ENCODE peak calls at places on chromosomes 16 and 17, in eight cellular contexts. G is CD4-positive, CD25-positive, alpha-beta regulatory T cell; Z is CD8-positive, alpha-beta memory T cell; J is mucosa of descending colon; F is MM.1S; X is mammary epithelial cell; D is effector memory CD4-positive, alpha-beta T cell; T is cardiac muscle cell. W is an unnamed sample.

GRCh38 chr17:2634361-2634960 is 41.0 kb downstream of the PAFAH1B1 start:
- DNase-seq in D (no peak), G (no peak), J (no peak), T (no peak), F (no peak), Z (no peak), X (peak; percentile 83), W (peak; percentile 23)

GRCh38 chr16:80273635-80274538 is 266.9 kb upstream of the DYNLRB2 start:
- DNase-seq in G (no peak), D (no peak), T (no peak), J (no peak), X (peak; percentile 79), Z (no peak), F (no peak), W (no peak)

GRCh38 chr17:58875261-58875660 is 119.6 kb downstream of the PPM1E start:
- DNase-seq in Z (no peak), D (no peak), T (no peak), J (no peak), G (no peak), X (no peak), F (no peak), W (no peak)

GRCh38 chr16:85557083-85557975 is 55.8 kb upstream of the GSE1 start:
- DNase-seq in Z (no peak), G (peak; percentile 35), F (peak; percentile 18), D (peak; percentile 32), J (peak; percentile 78), T (no peak), X (peak; percentile 43), W (peak; percentile 78)

GRCh38 chr16:49928176-49928892 is 72.4 kb upstream of the ZNF423 start:
- DNase-seq in X (no peak), J (no peak), D (no peak), Z (no peak), T (no peak), G (no peak), F (no peak), W (no peak)

GRCh38 chr16:24906199-24906808 is 60.5 kb downstream of the SLC5A11 start:
- DNase-seq in F (peak; percentile 6), D (no peak), J (no peak), G (no peak), T (no peak), X (no peak), Z (no peak), W (no peak)

GRCh38 chr17:73770115-73770848 is 126.0 kb upstream of the SDK2 start:
- DNase-seq in G (no peak), J (peak; percentile 80), Z (no peak), D (no peak), F (no peak), T (peak; percentile 42), X (peak; percentile 71), W (peak; percentile 80)

GRCh38 chr16:76193851-76194620 is 83.2 kb upstream of the CNTNAP4 start:
- DNase-seq in G (no peak), J (no peak), F (no peak), X (peak; percentile 47), T (no peak), Z (no peak), D (no peak), W (no peak)

GRCh38 chr17:70622382-70623260 is 453.3 kb downstream of the KCNJ2 start:
- DNase-seq in T (peak; percentile 47), D (no peak), F (no peak), J (peak; percentile 56), G (no peak), Z (no peak), X (peak; percentile 30), W (peak; percentile 24)

GRCh38 chr16:31333686-31334649 is 21.0 kb upstream of the ITGAX start:
- DNase-seq in X (peak; percentile 17), Z (peak; percentile 61), F (peak; percentile 15), T (peak; percentile 42), G (peak; percentile 29), J (no peak), D (no peak), W (peak; percentile 23)

GRCh38 chr17:76722279-76722678 is 4.1 kb downstream of the JMJD6 start:
- DNase-seq in Z (no peak), D (no peak), T (no peak), X (no peak), F (no peak), G (no peak), J (no peak), W (no peak)

GRCh38 chr17:75927286-75927922 is 13.4 kb downstream of the FBF1 start:
- DNase-seq in G (no peak), T (peak; percentile 57), F (peak; percentile 17), D (no peak), J (peak; percentile 54), Z (no peak), X (peak; percentile 9), W (no peak)

GRCh38 chr17:45333702-45334092 is 16.9 kb upstream of the MAP3K14 start:
- DNase-seq in X (no peak), F (no peak), G (no peak), T (no peak), D (no peak), J (no peak), Z (no peak), W (peak; percentile 17)

GRCh38 chr17:45335721-45336120 is 18.9 kb upstream of the MAP3K14 start:
- DNase-seq in Z (no peak), T (no peak), X (no peak), G (no peak), D (no peak), F (no peak), J (no peak), W (no peak)

GRCh38 chr17:45332989-45333701 is 16.3 kb upstream of the MAP3K14 start:
- DNase-seq in X (no peak), D (no peak), F (no peak), T (no peak), G (no peak), Z (no peak), J (no peak), W (peak; percentile 35)

GRCh38 chr17:45334701-45335677 is 18.2 kb upstream of the MAP3K14 start:
- DNase-seq in D (no peak), F (no peak), G (no peak), X (no peak), Z (no peak), J (no peak), T (no peak), W (no peak)

GRCh38 chr17:45334231-45334630 is 17.4 kb upstream of the MAP3K14 start:
- DNase-seq in G (no peak), D (no peak), J (no peak), Z (no peak), F (no peak), T (no peak), X (no peak), W (no peak)
- H3K4me1 ChIP-seq in G (no peaks in the 10 kb centered on the region), D (no peaks in the 10 kb centered on the region), J (no peaks in the 10 kb centered on the region), Z (no peaks in the 10 kb centered on the region), F (no peaks in the 10 kb centered on the region), T (no peaks in the 10 kb centered on the region), X (no peaks in the 10 kb centered on the region), W (no peaks in the 10 kb centered on the region)

GRCh38 chr17:27457731-27458523 is 1.7 kb downstream of the KSR1 start:
- DNase-seq in X (no peak), F (no peak), Z (no peak), D (no peak), T (peak; percentile 28), J (no peak), G (no peak), W (no peak)
- H3K4me1 ChIP-seq in X (peaks cover 11% of the 10 kb centered on the region), F (no peaks in the 10 kb centered on the region), Z (peaks cover 15% of the 10 kb centered on the region), D (peaks cover 17% of the 10 kb centered on the region), T (peaks cover 16% of the 10 kb centered on the region), J (peaks cover 9% of the 10 kb centered on the region), G (peaks cover 34% of the 10 kb centered on the region), W (no peaks in the 10 kb centered on the region)

DNA sequence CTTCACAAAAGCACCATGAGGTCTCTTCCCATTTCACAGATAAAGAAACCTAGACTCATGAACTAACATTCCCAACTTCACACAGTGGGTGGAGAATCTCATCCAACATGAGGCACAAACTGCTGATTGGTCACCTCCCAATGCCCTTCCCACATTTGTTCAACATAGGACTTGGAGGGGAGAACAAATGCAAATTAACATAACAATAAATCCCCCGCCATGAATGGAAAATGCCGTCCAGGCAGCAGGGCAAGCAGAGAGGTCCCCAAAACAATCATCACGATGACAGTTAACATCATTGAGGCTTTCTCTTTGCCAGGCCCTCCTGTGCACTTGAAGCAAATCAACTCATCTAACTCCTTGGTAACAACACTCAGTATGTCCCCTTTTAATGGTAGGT is 185.3 kb downstream of the TMEM132E start:
- DNase-seq in F (no peak), T (no peak), J (no peak), G (no peak), D (no peak), X (no peak), Z (no peak), W (no peak)
- H3K4me1 ChIP-seq in F (no peaks in the 10 kb centered on the region), T (no peaks in the 10 kb centered on the region), J (no peaks in the 10 kb centered on the region), G (no peaks in the 10 kb centered on the region), D (no peaks in the 10 kb centered on the region), X (no peaks in the 10 kb centered on the region), Z (no peaks in the 10 kb centered on the region), W (no peaks in the 10 kb centered on the region)

DNA sequence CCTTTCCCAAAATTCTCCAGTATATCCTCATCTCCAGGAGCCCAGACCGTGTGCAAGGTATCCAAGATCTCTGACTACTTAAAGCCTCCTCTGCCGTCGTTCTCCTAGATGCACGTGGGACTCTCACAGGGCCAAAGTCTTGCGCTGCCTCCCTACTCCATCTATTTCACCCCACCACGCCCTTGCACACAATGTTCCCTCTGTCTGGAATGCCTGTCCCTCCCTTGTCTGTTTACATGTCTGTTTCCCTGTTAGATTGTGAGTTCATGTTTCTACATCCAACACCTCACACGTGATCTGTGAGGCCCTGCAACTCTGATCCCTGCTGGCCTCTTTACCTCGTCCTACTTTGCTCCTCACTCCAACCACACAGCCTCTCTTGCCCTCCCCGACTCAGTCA is 4.9 kb upstream of the FZD2 start:
- DNase-seq in D (no peak), J (no peak), G (no peak), Z (no peak), X (no peak), F (no peak), T (no peak), W (no peak)
- H3K4me1 ChIP-seq in D (peaks cover 12% of the 10 kb centered on the region), J (peaks cover 6% of the 10 kb centered on the region), G (peaks cover 16% of the 10 kb centered on the region), Z (peaks cover 7% of the 10 kb centered on the region), X (peaks cover 9% of the 10 kb centered on the region), F (no peaks in the 10 kb centered on the region), T (peaks cover 28% of the 10 kb centered on the region), W (no peaks in the 10 kb centered on the region)

GRCh38 chr17:17125136-17126084 is 80.7 kb downstream of the PLD6 start:
- DNase-seq in J (no peak), G (peak; percentile 17), X (no peak), F (no peak), Z (peak; percentile 53), D (no peak), T (no peak), W (no peak)
- H3K4me1 ChIP-seq in J (peaks cover 17% of the 10 kb centered on the region), G (peaks cover 39% of the 10 kb centered on the region), X (peaks cover 5% of the 10 kb centered on the region), F (peaks cover 14% of the 10 kb centered on the region), Z (peaks cover 61% of the 10 kb centered on the region), D (peaks cover 54% of the 10 kb centered on the region), T (peaks cover 15% of the 10 kb centered on the region), W (peaks cover 6% of the 10 kb centered on the region)

W was measured in pancreas.